ENCODE peak calls at places on chromosomes 6 and 20, in five cellular contexts. E is ovary, U is breast epithelium, F is astrocyte, V is fibroblast of pulmonary artery. X is an unnamed sample.

GRCh38 chr6:155340464-155341129 is 26.3 kb upstream of the TFB1M start:
- DNase-seq in E (no peak), U (no peak), F (peak), V (peak), X (no peak)

GRCh38 chr6:148261470-148261869 is 81.2 kb upstream of the SASH1 start:
- DNase-seq in E (no peak), U (no peak), F (no peak), V (no peak), X (no peak)

GRCh38 chr20:58017237-58017969 is 211.1 kb downstream of the ANKRD60 start:
- DNase-seq in E (no peak), U (peak), F (peak), V (no peak), X (peak)

GRCh38 chr20:21141825-21142224 is 15.9 kb downstream of the KIZ start:
- DNase-seq in E (no peak), U (no peak), F (no peak), V (no peak), X (no peak)

GRCh38 chr20:24158271-24158670 is 169.7 kb upstream of the GGTLC1 start:
- DNase-seq in E (no peak), U (no peak), F (no peak), V (no peak), X (no peak)

GRCh38 chr6:155174576-155175174 is 89.1 kb upstream of the CLDN20 start:
- DNase-seq in E (no peak), U (no peak), F (peak), V (peak), X (no peak)

GRCh38 chr6:25369043-25369442 is 89.9 kb downstream of the CARMIL1 start:
- DNase-seq in E (no peak), U (no peak), F (peak), V (no peak), X (no peak)

GRCh38 chr6:64439274-64439673 is 803.7 kb downstream of the PHF3 start:
- DNase-seq in E (no peak), U (no peak), F (no peak), V (peak), X (no peak)

GRCh38 chr20:48454721-48455490 is 372.9 kb downstream of the PREX1 start:
- DNase-seq in E (no peak), U (peak), F (no peak), V (no peak), X (no peak)

GRCh38 chr6:87065117-87065516 is 29.8 kb downstream of the CGA start:
- DNase-seq in E (no peak), U (no peak), F (no peak), V (no peak), X (no peak)

GRCh38 chr6:150269857-150270223 is 99.0 kb upstream of the IYD start:
- DNase-seq in E (no peak), U (no peak), F (peak), V (peak), X (no peak)

GRCh38 chr6:6661684-6662083 is 73.2 kb downstream of the LY86 start:
- DNase-seq in E (no peak), U (no peak), F (peak), V (peak), X (no peak)

GRCh38 chr6:33014841-33015634 is 5.6 kb upstream of the HLA-DOA start:
- DNase-seq in E (no peak), U (no peak), F (peak), V (peak), X (peak)

GRCh38 chr6:3259491-3259958 is 778 bp downstream of the PSMG4 start:
- DNase-seq in E (peak), U (no peak), F (peak), V (peak), X (no peak)

GRCh38 chr20:49685809-49686208 is 27.9 kb downstream of the B4GALT5 start:
- DNase-seq in E (no peak), U (no peak), F (peak), V (peak), X (no peak)

GRCh38 chr20:33169176-33169794 is 1.3 kb downstream of the BPIFA2 start:
- DNase-seq in E (no peak), U (no peak), F (no peak), V (no peak), X (no peak)

GRCh38 chr6:130359736-130360135 is 6.1 kb upstream of the TMEM200A start:
- DNase-seq in E (no peak), U (no peak), F (no peak), V (no peak), X (no peak)

GRCh38 chr6:144469144-144469575 is 184.0 kb downstream of the UTRN start:
- DNase-seq in E (no peak), U (no peak), F (no peak), V (no peak), X (peak)

GRCh38 chr6:157641837-157642236 is 181.2 kb upstream of the SNX9 start:
- DNase-seq in E (no peak), U (no peak), F (no peak), V (no peak), X (no peak)

GRCh38 chr6:158018370-158018771 is 36.7 kb downstream of the SYNJ2 start:
- DNase-seq in E (no peak), U (no peak), F (peak), V (peak), X (no peak)

GRCh38 chr6:16805190-16805860 is 44.1 kb upstream of the ATXN1 start:
- DNase-seq in E (no peak), U (no peak), F (peak), V (no peak), X (no peak)

GRCh38 chr20:35111141-35111888 is 18.7 kb upstream of the TRPC4AP start:
- DNase-seq in E (no peak), U (no peak), F (peak), V (peak), X (peak)

GRCh38 chr6:26309731-26310142 is 55.3 kb upstream of the BTN3A2 start:
- DNase-seq in E (no peak), U (no peak), F (peak), V (no peak), X (no peak)

GRCh38 chr20:5781798-5782750 is 31.9 kb downstream of the SHLD1 start:
- DNase-seq in E (no peak), U (no peak), F (no peak), V (no peak), X (no peak)

GRCh38 chr20:7094438-7094997 is 327.0 kb downstream of the BMP2 start:
- DNase-seq in E (no peak), U (no peak), F (peak), V (peak), X (no peak)

GRCh38 chr20:1112908-1113307 is 5.5 kb upstream of the PSMF1 start:
- DNase-seq in E (no peak), U (no peak), F (no peak), V (no peak), X (no peak)

GRCh38 chr20:51894201-51894600 is 91.9 kb upstream of the SALL4 start:
- DNase-seq in E (no peak), U (no peak), F (no peak), V (no peak), X (no peak)

GRCh38 chr6:8904754-8905153 is 469.4 kb upstream of the SLC35B3 start:
- DNase-seq in E (no peak), U (no peak), F (no peak), V (no peak), X (no peak)

GRCh38 chr6:22418714-22419113 is 121.9 kb upstream of the PRL start:
- DNase-seq in E (no peak), U (no peak), F (no peak), V (no peak), X (no peak)

GRCh38 chr6:28005975-28006374 is 48.9 kb downstream of the OR2B6 start:
- DNase-seq in E (no peak), U (no peak), F (no peak), V (no peak), X (no peak)

GRCh38 chr6:165042912-165043311 is 266.5 kb downstream of the C6orf118 start:
- DNase-seq in E (no peak), U (no peak), F (no peak), V (no peak), X (no peak)

GRCh38 chr6:165052561-165053500 is 256.6 kb downstream of the C6orf118 start:
- DNase-seq in E (no peak), U (no peak), F (no peak), V (no peak), X (no peak)

GRCh38 chr6:165049362-165049761 is 260.0 kb downstream of the C6orf118 start:
- DNase-seq in E (no peak), U (no peak), F (peak), V (peak), X (no peak)

GRCh38 chr6:165045631-165046030 is 263.8 kb downstream of the C6orf118 start:
- DNase-seq in E (no peak), U (no peak), F (peak), V (no peak), X (no peak)

DNA sequence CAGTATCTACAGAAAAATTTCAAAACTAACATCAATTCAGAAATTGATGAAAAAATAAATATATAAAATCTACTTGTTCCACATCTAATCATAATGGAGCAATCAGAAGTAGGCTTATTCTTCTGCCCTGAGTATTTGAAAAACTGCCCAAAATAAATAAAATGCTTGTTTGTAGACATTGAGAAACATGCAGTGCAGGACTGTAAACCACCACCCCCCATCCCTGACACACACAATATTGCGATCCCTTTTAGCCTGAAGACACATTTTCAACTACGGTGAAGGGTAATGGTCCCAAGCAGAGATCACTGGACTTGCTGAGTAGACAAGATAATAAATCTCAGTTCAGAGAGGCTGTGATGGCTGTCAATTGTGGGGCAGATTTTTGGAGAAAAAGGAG is 261.5 kb downstream of the C6orf118 start:
- DNase-seq in E (no peak), U (no peak), F (no peak), V (no peak), X (no peak)
- H3K4me3 ChIP-seq in E (no peak), U (no peak), F (no peak), V (no peak), X (no peak)

GRCh38 chr20:40255368-40255767 is 433.7 kb downstream of the MAFB start:
- DNase-seq in E (no peak), U (no peak), F (no peak), V (no peak), X (no peak)
- TF ChIP-seq CTCF in E (no peak), U (peak), F (no peak), V (no peak), X (no peak)

DNA sequence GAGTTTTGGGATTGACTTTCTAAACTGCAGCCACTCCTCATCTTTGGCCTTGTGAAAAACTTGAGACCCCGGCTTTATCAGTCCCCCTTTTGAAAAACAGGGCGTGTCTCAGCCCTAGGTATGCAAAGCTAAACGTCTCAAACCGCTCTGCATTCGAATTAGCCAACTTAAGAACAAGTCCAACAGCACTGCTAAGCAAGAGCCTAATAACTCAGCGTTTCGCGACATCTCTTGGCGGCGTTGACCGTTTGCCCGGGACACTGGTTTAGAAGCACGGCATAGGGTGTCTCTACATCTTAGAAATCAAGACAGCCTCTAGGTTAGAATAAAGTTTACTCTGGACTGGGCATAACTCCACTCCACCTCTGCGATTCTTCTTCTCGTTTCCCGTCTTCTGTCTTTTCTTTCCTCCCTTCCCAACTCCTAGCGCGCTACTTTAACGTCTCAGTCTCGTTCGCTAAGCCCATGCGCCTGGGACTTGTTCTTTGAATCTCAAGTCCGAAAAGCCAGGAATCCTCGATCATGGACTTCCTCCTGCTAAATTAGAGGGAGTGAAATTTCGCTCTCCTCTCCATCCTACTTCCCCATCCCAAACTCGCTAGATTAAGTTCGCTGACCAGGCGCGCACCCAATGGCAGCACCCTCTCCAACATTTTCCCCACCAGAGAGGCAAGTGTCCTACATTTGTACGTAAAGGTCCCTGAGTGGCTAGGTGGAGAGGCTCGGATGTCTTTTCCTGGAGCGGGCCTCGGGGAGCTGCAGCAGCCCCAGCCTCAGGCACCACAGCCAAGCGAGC is 10.5 kb upstream of the TFAP2A start:
- DNase-seq in E (no peak), U (no peak), F (no peak), V (no peak), X (no peak)
- H3K4me3 ChIP-seq in E (peak), U (peak), F (peak), V (peak), X (peak)

GRCh38 chr6:128339635-128340436 is 180.6 kb downstream of the PTPRK start:
- DNase-seq in E (no peak), U (no peak), F (peak), V (no peak), X (no peak)
- TF ChIP-seq CTCF in E (no peak), U (no peak), F (no peak), V (no peak), X (no peak)

DNA sequence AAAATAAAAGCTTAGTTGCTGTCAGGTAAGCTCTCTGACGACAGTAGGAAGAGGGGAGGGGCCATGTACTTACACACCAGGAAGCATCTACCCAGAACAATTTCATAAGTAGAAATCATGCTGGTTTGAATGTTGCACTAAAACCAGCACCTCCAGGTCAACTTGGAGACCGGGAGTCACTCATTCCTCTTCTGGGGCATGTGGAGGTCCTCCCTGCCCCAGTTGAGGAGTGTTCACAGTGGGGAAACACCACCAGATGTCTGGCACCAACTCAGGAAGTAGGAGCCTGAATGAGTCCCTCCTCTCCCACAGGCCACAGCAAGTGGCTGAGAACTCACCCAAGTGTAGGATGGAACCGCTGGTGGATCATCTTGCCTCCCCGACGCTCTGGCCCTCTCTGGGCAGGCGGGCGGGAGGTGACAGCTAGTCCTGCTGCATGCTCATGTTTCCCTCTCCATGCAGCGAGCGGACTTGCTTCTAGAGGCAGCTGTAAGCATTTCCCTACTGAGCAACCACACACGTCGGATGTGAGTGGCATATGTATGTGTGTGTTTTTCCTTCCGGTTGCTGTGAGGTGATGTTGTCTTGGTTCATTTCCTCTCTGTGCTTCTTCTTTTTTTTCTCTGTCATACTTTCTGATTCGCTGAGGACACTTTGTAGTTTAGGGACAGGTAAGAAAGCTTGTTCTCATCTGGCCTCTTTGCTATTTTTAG is 149.5 kb upstream of the NEDD9 start:
- DNase-seq in E (no peak), U (no peak), F (no peak), V (no peak), X (no peak)
- H3K4me3 ChIP-seq in E (no peak), U (no peak), F (no peak), V (no peak), X (no peak)

GRCh38 chr6:108078191-108078590 is 3.6 kb upstream of the OSTM1 start:
- DNase-seq in E (no peak), U (no peak), F (no peak), V (no peak), X (no peak)

GRCh38 chr6:108082539-108082938 is 8.0 kb upstream of the OSTM1 start:
- DNase-seq in E (no peak), U (no peak), F (no peak), V (no peak), X (no peak)

GRCh38 chr6:108074359-108075144 is at the start of gene OSTM1:
- DNase-seq in E (peak), U (peak), F (peak), V (peak), X (no peak)

GRCh38 chr6:108083349-108083748 is 8.8 kb upstream of the OSTM1 start:
- DNase-seq in E (no peak), U (no peak), F (no peak), V (peak), X (no peak)

GRCh38 chr6:108080010-108080780 is 5.7 kb upstream of the OSTM1 start:
- DNase-seq in E (no peak), U (no peak), F (peak), V (peak), X (no peak)
- TF ChIP-seq CTCF in E (no peak), U (no peak), F (no peak), V (no peak), X (no peak)

GRCh38 chr6:42443312-42444075 is 8.2 kb downstream of the TRERF1 start:
- DNase-seq in E (no peak), U (no peak), F (no peak), V (peak), X (no peak)

GRCh38 chr6:42440027-42440426 is 11.7 kb downstream of the TRERF1 start:
- DNase-seq in E (no peak), U (no peak), F (no peak), V (no peak), X (no peak)

GRCh38 chr6:42446370-42446769 is 5.4 kb downstream of the TRERF1 start:
- DNase-seq in E (no peak), U (no peak), F (no peak), V (no peak), X (no peak)

GRCh38 chr6:42441059-42441471 is 10.7 kb downstream of the TRERF1 start:
- DNase-seq in E (peak), U (no peak), F (peak), V (peak), X (no peak)

DNA sequence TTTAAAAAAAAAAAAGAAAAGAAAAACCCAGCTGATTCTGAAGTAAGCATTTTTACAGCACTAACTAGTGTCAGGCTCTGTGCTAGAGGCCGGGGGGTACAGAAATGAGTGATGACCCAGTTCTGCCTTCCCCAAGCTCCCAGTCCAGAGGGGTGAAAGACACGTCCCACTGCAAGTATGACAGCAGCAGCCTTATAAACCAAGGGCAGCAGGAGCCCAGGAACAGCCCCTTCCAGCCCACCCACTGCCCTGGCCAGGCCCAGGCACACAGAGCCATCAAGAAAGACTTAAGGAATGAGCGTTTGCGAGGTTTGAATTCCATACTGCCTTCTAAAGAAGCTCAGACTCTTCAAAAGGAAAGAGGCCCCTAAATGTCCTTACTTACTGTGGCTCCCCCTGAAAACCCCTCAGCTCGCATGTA is 10.1 kb downstream of the TRERF1 start:
- DNase-seq in E (no peak), U (no peak), F (no peak), V (no peak), X (no peak)
- H3K4me3 ChIP-seq in E (no peak), U (no peak), F (no peak), V (no peak), X (no peak)

GRCh38 chr6:169722362-169723199 is 1.7 kb downstream of the PHF10 start:
- DNase-seq in E (peak), U (peak), F (peak), V (peak), X (no peak)

GRCh38 chr6:169723200-169723909 is 945 bp downstream of the PHF10 start:
- DNase-seq in E (peak), U (peak), F (peak), V (peak), X (no peak)

GRCh38 chr6:169719117-169719516 is 5.2 kb downstream of the PHF10 start:
- DNase-seq in E (no peak), U (no peak), F (peak), V (peak), X (no peak)

GRCh38 chr6:169723991-169724553 is at the start of gene PHF10:
- DNase-seq in E (no peak), U (no peak), F (no peak), V (peak), X (no peak)

DNA sequence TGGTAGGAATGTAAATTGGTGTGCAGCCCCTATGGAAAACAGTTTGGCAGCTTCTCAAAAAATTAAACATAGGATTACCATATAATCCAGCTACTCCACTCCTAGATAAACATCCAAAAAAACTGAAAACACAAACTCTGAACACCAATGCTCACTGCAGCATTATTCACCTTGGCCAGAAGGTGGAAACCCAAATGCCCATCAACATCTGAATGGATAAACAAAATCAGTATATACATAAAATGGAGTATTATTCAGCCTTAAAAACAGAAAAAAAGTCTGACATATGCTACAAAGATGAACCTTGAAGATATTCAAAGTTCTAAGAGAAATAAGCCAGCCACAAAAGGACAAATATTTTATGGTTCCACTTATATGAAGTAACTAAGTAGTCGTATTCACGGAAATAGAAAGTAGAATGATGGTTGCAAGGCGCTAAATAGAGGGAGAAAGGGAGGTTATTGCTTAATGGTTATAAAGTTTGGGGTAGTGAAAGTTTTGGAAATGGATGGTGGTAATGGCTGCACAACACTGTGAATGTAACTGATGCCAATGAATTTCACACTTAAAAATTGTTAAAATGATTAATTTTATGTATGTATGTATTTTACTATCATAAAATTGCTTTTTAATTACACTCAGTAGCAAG is 4.0 kb downstream of the PHF10 start:
- DNase-seq in E (no peak), U (no peak), F (no peak), V (no peak), X (no peak)
- TF ChIP-seq CTCF in E (no peak), U (no peak), F (no peak), V (peak), X (no peak)

X was measured in AG04449.